ENCODE peak calls at places on chromosome 1, in six cellular contexts. One of them, this sample, is unnamed.

GRCh38 chr1:112893288-112894009 is 62.5 kb downstream of the SLC16A1 start:
- DNase-seq in left lung: no peak
- DNase-seq in hepatocyte: no peak
- DNase-seq in stomach: no peak
- DNase-seq in transverse colon: no peak
- DNase-seq in heart right ventricle: no peak
- DNase-seq in this sample: no peak

GRCh38 chr1:156691665-156692408 is 13.5 kb downstream of the CRABP2 start:
- DNase-seq in left lung: peak; percentile 54
- DNase-seq in hepatocyte: peak; percentile 75
- DNase-seq in stomach: no peak
- DNase-seq in transverse colon: no peak
- DNase-seq in heart right ventricle: no peak
- DNase-seq in this sample: no peak

GRCh38 chr1:192224386-192224785 is 66.1 kb downstream of the RGS18 start:
- DNase-seq in left lung: no peak
- DNase-seq in hepatocyte: no peak
- DNase-seq in stomach: no peak
- DNase-seq in transverse colon: no peak
- DNase-seq in heart right ventricle: no peak
- DNase-seq in this sample: no peak

GRCh38 chr1:28921286-28921869 is 7.0 kb downstream of the EPB41 start:
- DNase-seq in left lung: no peak
- DNase-seq in hepatocyte: no peak
- DNase-seq in stomach: no peak
- DNase-seq in transverse colon: no peak
- DNase-seq in heart right ventricle: no peak
- DNase-seq in this sample: no peak

GRCh38 chr1:221268295-221268694 is 389.1 kb downstream of the HLX start:
- DNase-seq in left lung: no peak
- DNase-seq in hepatocyte: no peak
- DNase-seq in stomach: no peak
- DNase-seq in transverse colon: no peak
- DNase-seq in heart right ventricle: no peak
- DNase-seq in this sample: no peak

GRCh38 chr1:27122652-27123051 is 32.3 kb downstream of the SLC9A1 start:
- DNase-seq in left lung: peak; percentile 85
- DNase-seq in hepatocyte: peak; percentile 86
- DNase-seq in stomach: peak; percentile 68
- DNase-seq in transverse colon: peak; percentile 86
- DNase-seq in heart right ventricle: peak; percentile 66
- DNase-seq in this sample: peak; percentile 95

GRCh38 chr1:160377585-160378206 is 10.8 kb downstream of the NHLH1 start:
- DNase-seq in left lung: no peak
- DNase-seq in hepatocyte: no peak
- DNase-seq in stomach: no peak
- DNase-seq in transverse colon: no peak
- DNase-seq in heart right ventricle: no peak
- DNase-seq in this sample: no peak

GRCh38 chr1:61174060-61174788 is 91.9 kb downstream of the NFIA start:
- DNase-seq in left lung: no peak
- DNase-seq in hepatocyte: no peak
- DNase-seq in stomach: no peak
- DNase-seq in transverse colon: no peak
- DNase-seq in heart right ventricle: no peak
- DNase-seq in this sample: no peak

GRCh38 chr1:26772687-26773086 is 15.1 kb upstream of the PIGV start:
- DNase-seq in left lung: no peak
- DNase-seq in hepatocyte: no peak
- DNase-seq in stomach: no peak
- DNase-seq in transverse colon: no peak
- DNase-seq in heart right ventricle: no peak
- DNase-seq in this sample: no peak

GRCh38 chr1:193325042-193325441 is 138.6 kb upstream of the B3GALT2 start:
- DNase-seq in left lung: no peak
- DNase-seq in hepatocyte: no peak
- DNase-seq in stomach: no peak
- DNase-seq in transverse colon: no peak
- DNase-seq in heart right ventricle: no peak
- DNase-seq in this sample: no peak

GRCh38 chr1:181043025-181043880 is 9.5 kb downstream of the MR1 start:
- DNase-seq in left lung: peak; percentile 72
- DNase-seq in hepatocyte: peak; percentile 65
- DNase-seq in stomach: no peak
- DNase-seq in transverse colon: peak; percentile 62
- DNase-seq in heart right ventricle: no peak
- DNase-seq in this sample: peak; percentile 57

GRCh38 chr1:56073614-56074356 is 505.6 kb downstream of the PLPP3 start:
- DNase-seq in left lung: no peak
- DNase-seq in hepatocyte: peak; percentile 27
- DNase-seq in stomach: peak; percentile 63
- DNase-seq in transverse colon: peak; percentile 50
- DNase-seq in heart right ventricle: peak; percentile 83
- DNase-seq in this sample: peak; percentile 6

GRCh38 chr1:5551274-5551966 is 440.8 kb downstream of the NPHP4 start:
- DNase-seq in left lung: no peak
- DNase-seq in hepatocyte: peak; percentile 69
- DNase-seq in stomach: no peak
- DNase-seq in transverse colon: peak; percentile 43
- DNase-seq in heart right ventricle: no peak
- DNase-seq in this sample: peak; percentile 39

GRCh38 chr1:44031051-44031899 is at the start of gene SLC6A9:
- DNase-seq in left lung: peak; percentile 80
- DNase-seq in hepatocyte: peak; percentile 78
- DNase-seq in stomach: peak; percentile 69
- DNase-seq in transverse colon: peak; percentile 69
- DNase-seq in heart right ventricle: peak; percentile 58
- DNase-seq in this sample: peak; percentile 44

GRCh38 chr1:45037456-45037855 is 25.4 kb downstream of the UROD start:
- DNase-seq in left lung: no peak
- DNase-seq in hepatocyte: peak; percentile 44
- DNase-seq in stomach: no peak
- DNase-seq in transverse colon: no peak
- DNase-seq in heart right ventricle: no peak
- DNase-seq in this sample: no peak

GRCh38 chr1:12078938-12079861 is 16.1 kb downstream of the TNFRSF8 start:
- DNase-seq in left lung: no peak
- DNase-seq in hepatocyte: peak; percentile 71
- DNase-seq in stomach: no peak
- DNase-seq in transverse colon: no peak
- DNase-seq in heart right ventricle: peak; percentile 20
- DNase-seq in this sample: no peak

GRCh38 chr1:154860154-154860870 is 9.8 kb downstream of the KCNN3 start:
- DNase-seq in left lung: no peak
- DNase-seq in hepatocyte: no peak
- DNase-seq in stomach: no peak
- DNase-seq in transverse colon: peak; percentile 62
- DNase-seq in heart right ventricle: no peak
- DNase-seq in this sample: no peak

GRCh38 chr1:173960625-173961024 is 43.5 kb upstream of the SERPINC1 start:
- DNase-seq in left lung: no peak
- DNase-seq in hepatocyte: no peak
- DNase-seq in stomach: no peak
- DNase-seq in transverse colon: no peak
- DNase-seq in heart right ventricle: no peak
- DNase-seq in this sample: no peak

GRCh38 chr1:225813250-225813964 is 3.5 kb downstream of the EPHX1 start:
- DNase-seq in left lung: peak; percentile 74
- DNase-seq in hepatocyte: peak; percentile 75
- DNase-seq in stomach: peak; percentile 42
- DNase-seq in transverse colon: peak; percentile 62
- DNase-seq in heart right ventricle: peak; percentile 78
- DNase-seq in this sample: peak; percentile 79

DNA sequence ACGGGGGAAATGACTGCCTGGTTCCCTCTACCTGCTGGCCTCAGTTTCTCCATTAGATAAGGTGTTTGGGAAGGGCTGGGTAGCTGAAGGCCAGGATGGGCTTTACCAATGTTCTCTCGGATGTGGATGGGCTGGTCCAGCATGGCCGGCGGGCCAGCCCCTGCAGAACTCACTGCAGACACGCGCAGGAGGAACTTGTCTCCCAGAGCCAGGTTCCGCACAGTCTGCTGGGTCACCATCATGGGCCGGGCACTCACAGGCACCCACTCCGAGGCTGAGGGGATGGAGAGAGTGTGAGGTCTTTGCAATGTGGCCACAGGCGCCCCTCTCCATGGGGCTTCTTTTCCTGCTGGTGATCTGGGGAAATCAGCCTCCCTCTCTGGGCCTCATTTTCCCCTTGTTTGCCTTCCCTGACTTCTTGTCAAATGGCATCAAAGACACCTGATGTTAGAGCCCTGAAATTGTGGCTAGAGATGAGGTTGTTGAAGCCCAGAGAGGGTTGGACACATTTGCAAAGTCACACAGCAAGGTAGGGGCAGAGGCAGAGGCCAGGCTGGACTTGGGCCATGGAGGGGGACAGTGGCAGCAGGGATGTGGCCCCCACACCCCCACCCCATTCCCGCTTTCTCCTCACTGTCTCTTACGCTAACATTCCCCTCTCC is 1.2 kb downstream of the MYBPH start:
- DNase-seq in left lung: no peak
- DNase-seq in hepatocyte: no peak
- DNase-seq in stomach: no peak
- DNase-seq in transverse colon: no peak
- DNase-seq in heart right ventricle: no peak
- DNase-seq in this sample: no peak
- H3K4me1 ChIP-seq in left lung: peaks cover 32% of the 10 kb centered on the region
- H3K4me1 ChIP-seq in hepatocyte: peaks cover 14% of the 10 kb centered on the region
- H3K4me1 ChIP-seq in stomach: no peaks in the 10 kb centered on the region
- H3K4me1 ChIP-seq in transverse colon: no peaks in the 10 kb centered on the region
- H3K4me1 ChIP-seq in heart right ventricle: no peaks in the 10 kb centered on the region
- H3K4me1 ChIP-seq in this sample: no peaks in the 10 kb centered on the region

DNA sequence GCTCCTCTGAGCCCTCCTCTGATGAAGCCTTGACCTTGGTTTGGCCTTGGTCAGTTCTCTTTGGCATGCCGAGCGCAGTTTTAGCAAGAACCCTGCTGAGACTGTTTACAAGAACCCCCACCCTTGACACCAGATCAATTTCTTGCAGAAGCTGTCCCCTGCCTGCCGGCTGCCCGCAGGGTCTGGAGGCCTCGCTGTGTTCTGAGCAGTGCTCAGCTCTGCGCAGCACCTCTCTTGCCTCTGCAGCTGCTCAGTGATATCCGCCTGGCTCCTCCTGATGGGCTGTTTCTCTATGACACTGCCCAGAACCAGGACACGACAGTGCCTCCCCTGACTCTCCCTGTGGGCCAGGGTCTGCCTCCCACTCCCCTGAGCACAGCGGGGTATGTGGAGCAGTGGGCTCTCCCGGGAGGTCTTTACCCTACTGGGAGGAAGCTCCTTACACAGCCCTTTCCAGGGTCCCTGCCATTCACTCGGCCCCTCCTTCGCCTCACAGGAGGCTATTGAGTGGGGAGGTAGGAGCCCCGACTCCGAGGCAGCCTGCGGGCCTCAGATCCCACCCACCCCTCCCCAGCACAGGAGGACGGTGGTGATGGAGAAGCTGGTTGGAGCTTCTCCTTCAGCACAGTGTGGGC is 15.5 kb downstream of the ACTRT2 start:
- DNase-seq in left lung: no peak
- DNase-seq in hepatocyte: no peak
- DNase-seq in stomach: no peak
- DNase-seq in transverse colon: no peak
- DNase-seq in heart right ventricle: no peak
- DNase-seq in this sample: no peak
- H3K9me3 ChIP-seq in left lung: no peaks in the 10 kb centered on the region
- H3K9me3 ChIP-seq in hepatocyte: no peaks in the 10 kb centered on the region
- H3K9me3 ChIP-seq in stomach: no peaks in the 10 kb centered on the region
- H3K9me3 ChIP-seq in transverse colon: no peaks in the 10 kb centered on the region
- H3K9me3 ChIP-seq in heart right ventricle: no peaks in the 10 kb centered on the region
- H3K9me3 ChIP-seq in this sample: no peaks in the 10 kb centered on the region

DNA sequence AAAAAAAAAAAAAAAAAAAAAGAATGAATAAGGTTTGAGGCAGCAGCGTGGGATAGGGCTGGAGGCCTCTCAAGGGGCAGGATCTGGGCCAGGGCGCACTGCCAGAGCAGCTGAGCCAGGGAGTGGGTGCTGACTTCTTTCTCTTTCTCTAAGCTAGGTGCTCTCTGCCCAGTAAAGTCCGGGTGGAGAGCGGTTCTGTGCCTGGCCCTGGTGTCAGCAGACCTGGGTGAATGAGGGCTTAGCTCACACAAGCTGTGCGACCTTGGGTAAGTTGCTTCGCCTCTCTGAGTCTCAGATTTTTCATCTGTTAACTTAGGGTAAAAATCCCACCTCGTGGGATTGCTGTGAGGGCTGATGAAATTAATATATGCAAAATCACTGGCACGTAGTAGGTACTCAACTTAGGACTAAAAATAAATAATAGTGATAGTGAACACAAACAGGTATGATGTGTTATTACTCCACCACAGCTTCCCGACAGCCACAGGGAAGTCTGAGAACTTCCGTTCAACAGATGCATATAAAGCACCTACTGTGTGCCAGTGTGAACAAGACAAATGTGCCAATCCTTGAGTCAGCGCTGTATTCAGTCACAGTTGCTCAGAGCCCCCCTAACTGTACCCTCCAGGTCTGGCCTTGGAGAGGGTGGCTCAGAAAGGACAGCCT is 2.0 kb upstream of the FAM131C start:
- DNase-seq in left lung: peak; percentile 52
- DNase-seq in hepatocyte: peak; percentile 58
- DNase-seq in stomach: peak; percentile 80
- DNase-seq in transverse colon: no peak
- DNase-seq in heart right ventricle: peak; percentile 50
- DNase-seq in this sample: no peak
- H3K4me3 ChIP-seq in left lung: no peak overlapping the region
- H3K4me3 ChIP-seq in hepatocyte: no peak overlapping the region
- H3K4me3 ChIP-seq in stomach: no peak overlapping the region
- H3K4me3 ChIP-seq in transverse colon: no peak overlapping the region
- H3K4me3 ChIP-seq in heart right ventricle: no peak overlapping the region
- H3K4me3 ChIP-seq in this sample: no peak overlapping the region

GRCh38 chr1:227757781-227758180 is 22.5 kb downstream of the SNAP47 start:
- DNase-seq in left lung: no peak
- DNase-seq in hepatocyte: no peak
- DNase-seq in stomach: no peak
- DNase-seq in transverse colon: no peak
- DNase-seq in heart right ventricle: no peak
- DNase-seq in this sample: no peak
- H3K4me1 ChIP-seq in left lung: peaks cover 13% of the 10 kb centered on the region
- H3K4me1 ChIP-seq in hepatocyte: peaks cover 21% of the 10 kb centered on the region
- H3K4me1 ChIP-seq in stomach: peaks cover 17% of the 10 kb centered on the region
- H3K4me1 ChIP-seq in transverse colon: peaks cover 21% of the 10 kb centered on the region
- H3K4me1 ChIP-seq in heart right ventricle: peaks cover 69% of the 10 kb centered on the region
- H3K4me1 ChIP-seq in this sample: no peaks in the 10 kb centered on the region

GRCh38 chr1:227666286-227666685 is 68.8 kb downstream of the JMJD4 start:
- DNase-seq in left lung: no peak
- DNase-seq in hepatocyte: no peak
- DNase-seq in stomach: no peak
- DNase-seq in transverse colon: no peak
- DNase-seq in heart right ventricle: no peak
- DNase-seq in this sample: no peak
- H3K9me3 ChIP-seq in left lung: peaks cover 14% of the 10 kb centered on the region
- H3K9me3 ChIP-seq in hepatocyte: peaks cover 34% of the 10 kb centered on the region
- H3K9me3 ChIP-seq in stomach: peaks cover 100% of the 10 kb centered on the region
- H3K9me3 ChIP-seq in transverse colon: peaks cover 85% of the 10 kb centered on the region
- H3K9me3 ChIP-seq in heart right ventricle: peaks cover 5% of the 10 kb centered on the region
- H3K9me3 ChIP-seq in this sample: peaks cover 13% of the 10 kb centered on the region

DNA sequence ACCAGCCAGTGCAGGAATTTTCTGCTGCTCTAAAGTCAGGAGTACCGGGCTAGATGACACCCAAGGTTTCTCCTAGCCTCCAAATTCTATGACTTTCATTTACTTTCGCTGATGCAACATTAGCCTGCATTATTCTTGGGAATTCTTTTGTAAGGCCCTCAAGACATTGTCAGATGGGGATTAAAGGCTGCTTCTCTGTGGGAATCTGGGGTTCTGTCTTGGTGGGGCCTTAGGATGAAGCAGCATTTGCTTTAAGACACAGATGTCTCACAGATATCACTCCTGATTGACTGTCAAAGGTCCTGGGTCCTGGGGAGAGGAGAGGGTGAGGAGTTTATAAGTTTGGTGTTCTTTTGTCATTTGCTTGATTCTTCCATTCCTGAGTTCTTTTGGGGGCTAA is 11.6 kb downstream of the PKP1 start:
- DNase-seq in left lung: no peak
- DNase-seq in hepatocyte: no peak
- DNase-seq in stomach: no peak
- DNase-seq in transverse colon: no peak
- DNase-seq in heart right ventricle: no peak
- DNase-seq in this sample: no peak
- H3K4me3 ChIP-seq in left lung: no peak overlapping the region
- H3K4me3 ChIP-seq in hepatocyte: no peak overlapping the region
- H3K4me3 ChIP-seq in stomach: no peak overlapping the region
- H3K4me3 ChIP-seq in transverse colon: no peak overlapping the region
- H3K4me3 ChIP-seq in heart right ventricle: no peak overlapping the region
- H3K4me3 ChIP-seq in this sample: no peak overlapping the region

This sample was measured in small intestine.